ENCODE peak calls at places on chromosomes 12 and 14, in ten cellular contexts. One of them, this sample, is unnamed.
A peak's percentile ranks its signal among the peaks of the same experiment; 100 is the strongest.

GRCh38 chr12:107967170-107967569 is 161.9 kb upstream of the WSCD2 start:
- DNase-seq in GM10248: no peak
- DNase-seq in nucleus accumbens: no peak
- DNase-seq in hippocampal formation: no peak
- DNase-seq in RPMI7951: peak; percentile 25
- DNase-seq in T-helper 9 cell: no peak
- DNase-seq in neuronal stem cell: no peak
- DNase-seq in stimulated activated CD4-positive, alpha-beta T cell treated with anti-CD3 and anti-CD28 coated beads, Interleukin-1b, Interleukin-23, amount 100 ng/mL, for 24 hours: no peak
- DNase-seq in ELR: no peak
- DNase-seq in neural crest cell: no peak
- DNase-seq in this sample: peak; percentile 0

GRCh38 chr12:112473056-112473455 is 54.3 kb downstream of the PTPN11 start:
- DNase-seq in GM10248: no peak
- DNase-seq in nucleus accumbens: no peak
- DNase-seq in hippocampal formation: no peak
- DNase-seq in RPMI7951: no peak
- DNase-seq in T-helper 9 cell: no peak
- DNase-seq in neuronal stem cell: no peak
- DNase-seq in stimulated activated CD4-positive, alpha-beta T cell treated with anti-CD3 and anti-CD28 coated beads, Interleukin-1b, Interleukin-23, amount 100 ng/mL, for 24 hours: no peak
- DNase-seq in ELR: peak; percentile 19
- DNase-seq in neural crest cell: no peak
- DNase-seq in this sample: no peak

GRCh38 chr14:104104006-104104901 is 18.8 kb downstream of the ASPG start:
- DNase-seq in GM10248: no peak
- DNase-seq in nucleus accumbens: no peak
- DNase-seq in hippocampal formation: no peak
- DNase-seq in RPMI7951: no peak
- DNase-seq in T-helper 9 cell: no peak
- DNase-seq in neuronal stem cell: no peak
- DNase-seq in stimulated activated CD4-positive, alpha-beta T cell treated with anti-CD3 and anti-CD28 coated beads, Interleukin-1b, Interleukin-23, amount 100 ng/mL, for 24 hours: no peak
- DNase-seq in ELR: no peak
- DNase-seq in neural crest cell: no peak
- DNase-seq in this sample: no peak

GRCh38 chr14:90399541-90400444 is 3.0 kb downstream of the CALM1 start:
- DNase-seq in GM10248: peak; percentile 87
- DNase-seq in nucleus accumbens: peak; percentile 90
- DNase-seq in hippocampal formation: peak; percentile 97
- DNase-seq in RPMI7951: peak; percentile 84
- DNase-seq in T-helper 9 cell: peak; percentile 76
- DNase-seq in neuronal stem cell: peak; percentile 81
- DNase-seq in stimulated activated CD4-positive, alpha-beta T cell treated with anti-CD3 and anti-CD28 coated beads, Interleukin-1b, Interleukin-23, amount 100 ng/mL, for 24 hours: no peak
- DNase-seq in ELR: peak; percentile 94
- DNase-seq in neural crest cell: peak; percentile 85
- DNase-seq in this sample: peak; percentile 87

GRCh38 chr14:96666088-96666487 is 131.1 kb upstream of the VRK1 start:
- DNase-seq in GM10248: no peak
- DNase-seq in nucleus accumbens: no peak
- DNase-seq in hippocampal formation: no peak
- DNase-seq in RPMI7951: no peak
- DNase-seq in T-helper 9 cell: no peak
- DNase-seq in neuronal stem cell: no peak
- DNase-seq in stimulated activated CD4-positive, alpha-beta T cell treated with anti-CD3 and anti-CD28 coated beads, Interleukin-1b, Interleukin-23, amount 100 ng/mL, for 24 hours: no peak
- DNase-seq in ELR: no peak
- DNase-seq in neural crest cell: no peak
- DNase-seq in this sample: no peak

GRCh38 chr12:104866286-104866685 is 91.8 kb downstream of the SLC41A2 start:
- DNase-seq in GM10248: no peak
- DNase-seq in nucleus accumbens: no peak
- DNase-seq in hippocampal formation: no peak
- DNase-seq in RPMI7951: peak; percentile 3
- DNase-seq in T-helper 9 cell: no peak
- DNase-seq in neuronal stem cell: no peak
- DNase-seq in stimulated activated CD4-positive, alpha-beta T cell treated with anti-CD3 and anti-CD28 coated beads, Interleukin-1b, Interleukin-23, amount 100 ng/mL, for 24 hours: no peak
- DNase-seq in ELR: no peak
- DNase-seq in neural crest cell: no peak
- DNase-seq in this sample: peak; percentile 76

GRCh38 chr12:106113042-106113441 is 25.7 kb downstream of the NUAK1 start:
- DNase-seq in GM10248: peak; percentile 13
- DNase-seq in nucleus accumbens: no peak
- DNase-seq in hippocampal formation: no peak
- DNase-seq in RPMI7951: peak; percentile 88
- DNase-seq in T-helper 9 cell: no peak
- DNase-seq in neuronal stem cell: no peak
- DNase-seq in stimulated activated CD4-positive, alpha-beta T cell treated with anti-CD3 and anti-CD28 coated beads, Interleukin-1b, Interleukin-23, amount 100 ng/mL, for 24 hours: no peak
- DNase-seq in ELR: peak; percentile 72
- DNase-seq in neural crest cell: no peak
- DNase-seq in this sample: peak; percentile 70

GRCh38 chr12:71567562-71567961 is 96.1 kb downstream of the ZFC3H1 start:
- DNase-seq in GM10248: no peak
- DNase-seq in nucleus accumbens: peak; percentile 16
- DNase-seq in hippocampal formation: no peak
- DNase-seq in RPMI7951: no peak
- DNase-seq in T-helper 9 cell: no peak
- DNase-seq in neuronal stem cell: no peak
- DNase-seq in stimulated activated CD4-positive, alpha-beta T cell treated with anti-CD3 and anti-CD28 coated beads, Interleukin-1b, Interleukin-23, amount 100 ng/mL, for 24 hours: no peak
- DNase-seq in ELR: peak; percentile 12
- DNase-seq in neural crest cell: no peak
- DNase-seq in this sample: peak; percentile 14

GRCh38 chr12:1220127-1221092 is 229.4 kb downstream of the ERC1 start:
- DNase-seq in GM10248: no peak
- DNase-seq in nucleus accumbens: no peak
- DNase-seq in hippocampal formation: no peak
- DNase-seq in RPMI7951: no peak
- DNase-seq in T-helper 9 cell: no peak
- DNase-seq in neuronal stem cell: no peak
- DNase-seq in stimulated activated CD4-positive, alpha-beta T cell treated with anti-CD3 and anti-CD28 coated beads, Interleukin-1b, Interleukin-23, amount 100 ng/mL, for 24 hours: no peak
- DNase-seq in ELR: no peak
- DNase-seq in neural crest cell: no peak
- DNase-seq in this sample: no peak

GRCh38 chr14:104865631-104866441 is 768 bp downstream of the CEP170B start:
- DNase-seq in GM10248: no peak
- DNase-seq in nucleus accumbens: peak; percentile 19
- DNase-seq in hippocampal formation: no peak
- DNase-seq in RPMI7951: peak; percentile 75
- DNase-seq in T-helper 9 cell: peak; percentile 15
- DNase-seq in neuronal stem cell: no peak
- DNase-seq in stimulated activated CD4-positive, alpha-beta T cell treated with anti-CD3 and anti-CD28 coated beads, Interleukin-1b, Interleukin-23, amount 100 ng/mL, for 24 hours: no peak
- DNase-seq in ELR: peak; percentile 84
- DNase-seq in neural crest cell: peak; percentile 37
- DNase-seq in this sample: peak; percentile 59

GRCh38 chr12:28937196-28937595 is 211.9 kb upstream of the FAR2 start:
- DNase-seq in GM10248: no peak
- DNase-seq in nucleus accumbens: no peak
- DNase-seq in hippocampal formation: no peak
- DNase-seq in RPMI7951: no peak
- DNase-seq in T-helper 9 cell: no peak
- DNase-seq in neuronal stem cell: no peak
- DNase-seq in stimulated activated CD4-positive, alpha-beta T cell treated with anti-CD3 and anti-CD28 coated beads, Interleukin-1b, Interleukin-23, amount 100 ng/mL, for 24 hours: no peak
- DNase-seq in ELR: no peak
- DNase-seq in neural crest cell: no peak
- DNase-seq in this sample: no peak

GRCh38 chr14:68137704-68138619 is 318.4 kb downstream of the RAD51B start:
- DNase-seq in GM10248: no peak
- DNase-seq in nucleus accumbens: peak; percentile 4
- DNase-seq in hippocampal formation: peak; percentile 67
- DNase-seq in RPMI7951: peak; percentile 99
- DNase-seq in T-helper 9 cell: no peak
- DNase-seq in neuronal stem cell: peak; percentile 82
- DNase-seq in stimulated activated CD4-positive, alpha-beta T cell treated with anti-CD3 and anti-CD28 coated beads, Interleukin-1b, Interleukin-23, amount 100 ng/mL, for 24 hours: no peak
- DNase-seq in ELR: peak; percentile 99
- DNase-seq in neural crest cell: peak; percentile 61
- DNase-seq in this sample: peak; percentile 98

GRCh38 chr12:132263451-132264065 is 65.8 kb downstream of the GALNT9 start:
- DNase-seq in GM10248: no peak
- DNase-seq in nucleus accumbens: no peak
- DNase-seq in hippocampal formation: no peak
- DNase-seq in RPMI7951: no peak
- DNase-seq in T-helper 9 cell: no peak
- DNase-seq in neuronal stem cell: no peak
- DNase-seq in stimulated activated CD4-positive, alpha-beta T cell treated with anti-CD3 and anti-CD28 coated beads, Interleukin-1b, Interleukin-23, amount 100 ng/mL, for 24 hours: no peak
- DNase-seq in ELR: no peak
- DNase-seq in neural crest cell: no peak
- DNase-seq in this sample: no peak

GRCh38 chr12:132353811-132354210 is 24.4 kb upstream of the GALNT9 start:
- DNase-seq in GM10248: no peak
- DNase-seq in nucleus accumbens: no peak
- DNase-seq in hippocampal formation: no peak
- DNase-seq in RPMI7951: no peak
- DNase-seq in T-helper 9 cell: no peak
- DNase-seq in neuronal stem cell: no peak
- DNase-seq in stimulated activated CD4-positive, alpha-beta T cell treated with anti-CD3 and anti-CD28 coated beads, Interleukin-1b, Interleukin-23, amount 100 ng/mL, for 24 hours: no peak
- DNase-seq in ELR: no peak
- DNase-seq in neural crest cell: no peak
- DNase-seq in this sample: no peak

GRCh38 chr14:74834682-74835392 is 41.1 kb downstream of the PROX2 start:
- DNase-seq in GM10248: no peak
- DNase-seq in nucleus accumbens: no peak
- DNase-seq in hippocampal formation: no peak
- DNase-seq in RPMI7951: no peak
- DNase-seq in T-helper 9 cell: no peak
- DNase-seq in neuronal stem cell: no peak
- DNase-seq in stimulated activated CD4-positive, alpha-beta T cell treated with anti-CD3 and anti-CD28 coated beads, Interleukin-1b, Interleukin-23, amount 100 ng/mL, for 24 hours: no peak
- DNase-seq in ELR: peak; percentile 20
- DNase-seq in neural crest cell: no peak
- DNase-seq in this sample: no peak

GRCh38 chr12:110743571-110744093 is 941 bp upstream of the PPP1CC start:
- DNase-seq in GM10248: no peak
- DNase-seq in nucleus accumbens: peak; percentile 57
- DNase-seq in hippocampal formation: no peak
- DNase-seq in RPMI7951: peak; percentile 36
- DNase-seq in T-helper 9 cell: no peak
- DNase-seq in neuronal stem cell: peak; percentile 27
- DNase-seq in stimulated activated CD4-positive, alpha-beta T cell treated with anti-CD3 and anti-CD28 coated beads, Interleukin-1b, Interleukin-23, amount 100 ng/mL, for 24 hours: no peak
- DNase-seq in ELR: peak; percentile 63
- DNase-seq in neural crest cell: peak; percentile 10
- DNase-seq in this sample: peak; percentile 44

GRCh38 chr14:50813544-50813863 is 17.5 kb downstream of the NIN start:
- DNase-seq in GM10248: no peak
- DNase-seq in nucleus accumbens: no peak
- DNase-seq in hippocampal formation: no peak
- DNase-seq in RPMI7951: peak; percentile 23
- DNase-seq in T-helper 9 cell: no peak
- DNase-seq in neuronal stem cell: no peak
- DNase-seq in stimulated activated CD4-positive, alpha-beta T cell treated with anti-CD3 and anti-CD28 coated beads, Interleukin-1b, Interleukin-23, amount 100 ng/mL, for 24 hours: no peak
- DNase-seq in ELR: no peak
- DNase-seq in neural crest cell: no peak
- DNase-seq in this sample: no peak

GRCh38 chr12:88993655-88994054 is 358.6 kb downstream of the DUSP6 start:
- DNase-seq in GM10248: peak; percentile 8
- DNase-seq in nucleus accumbens: no peak
- DNase-seq in hippocampal formation: peak; percentile 65
- DNase-seq in RPMI7951: peak; percentile 46
- DNase-seq in T-helper 9 cell: no peak
- DNase-seq in neuronal stem cell: peak; percentile 18
- DNase-seq in stimulated activated CD4-positive, alpha-beta T cell treated with anti-CD3 and anti-CD28 coated beads, Interleukin-1b, Interleukin-23, amount 100 ng/mL, for 24 hours: no peak
- DNase-seq in ELR: peak; percentile 79
- DNase-seq in neural crest cell: no peak
- DNase-seq in this sample: peak; percentile 61

GRCh38 chr12:117792471-117792870 is 176.3 kb downstream of the KSR2 start:
- DNase-seq in GM10248: no peak
- DNase-seq in nucleus accumbens: no peak
- DNase-seq in hippocampal formation: no peak
- DNase-seq in RPMI7951: peak; percentile 28
- DNase-seq in T-helper 9 cell: no peak
- DNase-seq in neuronal stem cell: no peak
- DNase-seq in stimulated activated CD4-positive, alpha-beta T cell treated with anti-CD3 and anti-CD28 coated beads, Interleukin-1b, Interleukin-23, amount 100 ng/mL, for 24 hours: no peak
- DNase-seq in ELR: no peak
- DNase-seq in neural crest cell: no peak
- DNase-seq in this sample: no peak

GRCh38 chr14:20836668-20837338 is 34.2 kb upstream of the RNASE1 start:
- DNase-seq in GM10248: no peak
- DNase-seq in nucleus accumbens: peak; percentile 36
- DNase-seq in hippocampal formation: peak; percentile 64
- DNase-seq in RPMI7951: peak; percentile 36
- DNase-seq in T-helper 9 cell: no peak
- DNase-seq in neuronal stem cell: no peak
- DNase-seq in stimulated activated CD4-positive, alpha-beta T cell treated with anti-CD3 and anti-CD28 coated beads, Interleukin-1b, Interleukin-23, amount 100 ng/mL, for 24 hours: no peak
- DNase-seq in ELR: peak; percentile 38
- DNase-seq in neural crest cell: no peak
- DNase-seq in this sample: peak; percentile 15

GRCh38 chr12:1607940-1608782 is 13.8 kb upstream of the FBXL14 start:
- DNase-seq in GM10248: no peak
- DNase-seq in nucleus accumbens: no peak
- DNase-seq in hippocampal formation: no peak
- DNase-seq in RPMI7951: no peak
- DNase-seq in T-helper 9 cell: no peak
- DNase-seq in neuronal stem cell: no peak
- DNase-seq in stimulated activated CD4-positive, alpha-beta T cell treated with anti-CD3 and anti-CD28 coated beads, Interleukin-1b, Interleukin-23, amount 100 ng/mL, for 24 hours: no peak
- DNase-seq in ELR: no peak
- DNase-seq in neural crest cell: no peak
- DNase-seq in this sample: no peak

GRCh38 chr14:99479160-99479902 is 1.3 kb downstream of the SETD3 start:
- DNase-seq in GM10248: no peak
- DNase-seq in nucleus accumbens: no peak
- DNase-seq in hippocampal formation: no peak
- DNase-seq in RPMI7951: no peak
- DNase-seq in T-helper 9 cell: no peak
- DNase-seq in neuronal stem cell: no peak
- DNase-seq in stimulated activated CD4-positive, alpha-beta T cell treated with anti-CD3 and anti-CD28 coated beads, Interleukin-1b, Interleukin-23, amount 100 ng/mL, for 24 hours: no peak
- DNase-seq in ELR: peak; percentile 11
- DNase-seq in neural crest cell: no peak
- DNase-seq in this sample: no peak

GRCh38 chr12:48958049-48958388 is 732 bp upstream of the ARF3 start:
- DNase-seq in GM10248: no peak
- DNase-seq in nucleus accumbens: no peak
- DNase-seq in hippocampal formation: no peak
- DNase-seq in RPMI7951: no peak
- DNase-seq in T-helper 9 cell: no peak
- DNase-seq in neuronal stem cell: no peak
- DNase-seq in stimulated activated CD4-positive, alpha-beta T cell treated with anti-CD3 and anti-CD28 coated beads, Interleukin-1b, Interleukin-23, amount 100 ng/mL, for 24 hours: no peak
- DNase-seq in ELR: no peak
- DNase-seq in neural crest cell: no peak
- DNase-seq in this sample: no peak

GRCh38 chr12:86230516-86231146 is 25.6 kb downstream of the MGAT4C start:
- DNase-seq in GM10248: no peak
- DNase-seq in nucleus accumbens: no peak
- DNase-seq in hippocampal formation: no peak
- DNase-seq in RPMI7951: no peak
- DNase-seq in T-helper 9 cell: no peak
- DNase-seq in neuronal stem cell: no peak
- DNase-seq in stimulated activated CD4-positive, alpha-beta T cell treated with anti-CD3 and anti-CD28 coated beads, Interleukin-1b, Interleukin-23, amount 100 ng/mL, for 24 hours: no peak
- DNase-seq in ELR: peak; percentile 65
- DNase-seq in neural crest cell: no peak
- DNase-seq in this sample: peak; percentile 81

GRCh38 chr14:35818346-35819115 is 7.6 kb upstream of the BRMS1L start:
- DNase-seq in GM10248: peak; percentile 28
- DNase-seq in nucleus accumbens: peak; percentile 19
- DNase-seq in hippocampal formation: peak; percentile 51
- DNase-seq in RPMI7951: peak; percentile 46
- DNase-seq in T-helper 9 cell: no peak
- DNase-seq in neuronal stem cell: no peak
- DNase-seq in stimulated activated CD4-positive, alpha-beta T cell treated with anti-CD3 and anti-CD28 coated beads, Interleukin-1b, Interleukin-23, amount 100 ng/mL, for 24 hours: no peak
- DNase-seq in ELR: peak; percentile 68
- DNase-seq in neural crest cell: peak; percentile 14
- DNase-seq in this sample: peak; percentile 42

GRCh38 chr12:100632445-100632892 is 59.0 kb downstream of the GAS2L3 start:
- DNase-seq in GM10248: no peak
- DNase-seq in nucleus accumbens: no peak
- DNase-seq in hippocampal formation: no peak
- DNase-seq in RPMI7951: no peak
- DNase-seq in T-helper 9 cell: no peak
- DNase-seq in neuronal stem cell: no peak
- DNase-seq in stimulated activated CD4-positive, alpha-beta T cell treated with anti-CD3 and anti-CD28 coated beads, Interleukin-1b, Interleukin-23, amount 100 ng/mL, for 24 hours: no peak
- DNase-seq in ELR: no peak
- DNase-seq in neural crest cell: no peak
- DNase-seq in this sample: no peak

GRCh38 chr12:110424237-110424636 is 20.7 kb upstream of the ANAPC7 start:
- DNase-seq in GM10248: no peak
- DNase-seq in nucleus accumbens: no peak
- DNase-seq in hippocampal formation: no peak
- DNase-seq in RPMI7951: no peak
- DNase-seq in T-helper 9 cell: no peak
- DNase-seq in neuronal stem cell: no peak
- DNase-seq in stimulated activated CD4-positive, alpha-beta T cell treated with anti-CD3 and anti-CD28 coated beads, Interleukin-1b, Interleukin-23, amount 100 ng/mL, for 24 hours: no peak
- DNase-seq in ELR: no peak
- DNase-seq in neural crest cell: no peak
- DNase-seq in this sample: no peak

GRCh38 chr14:34301107-34301734 is 160.8 kb downstream of the SPTSSA start:
- DNase-seq in GM10248: peak; percentile 48
- DNase-seq in nucleus accumbens: no peak
- DNase-seq in hippocampal formation: peak; percentile 71
- DNase-seq in RPMI7951: peak; percentile 41
- DNase-seq in T-helper 9 cell: no peak
- DNase-seq in neuronal stem cell: peak; percentile 52
- DNase-seq in stimulated activated CD4-positive, alpha-beta T cell treated with anti-CD3 and anti-CD28 coated beads, Interleukin-1b, Interleukin-23, amount 100 ng/mL, for 24 hours: no peak
- DNase-seq in ELR: peak; percentile 44
- DNase-seq in neural crest cell: peak; percentile 23
- DNase-seq in this sample: peak; percentile 33

This sample was measured in LHCN-M2.